ENCODE peak calls at places on chromosome 22, in eight cellular contexts. P, M, B, S, Y, O, E and K are unnamed samples.

GRCh38 chr22:29268511-29269229 is 602 bp downstream of the EWSR1 start:
- DNase-seq in E (peak; percentile 35), B (no peak), S (peak; percentile 65), M (no peak), O (peak; percentile 86), P (peak; percentile 23), Y (peak; percentile 33), K (no peak)

GRCh38 chr22:46467006-46467405 is 70.4 kb downstream of the CELSR1 start:
- DNase-seq in E (no peak), P (no peak), Y (no peak), S (no peak), B (no peak), M (no peak), O (no peak), K (no peak)

GRCh38 chr22:17878970-17879369 is 104.7 kb upstream of the BID start:
- DNase-seq in E (no peak), O (no peak), B (no peak), Y (no peak), S (no peak), M (no peak), P (no peak), K (no peak)

GRCh38 chr22:26367402-26368245 is 61.4 kb upstream of the ASPHD2 start:
- DNase-seq in O (peak; percentile 36), B (peak; percentile 22), P (no peak), S (peak; percentile 63), M (no peak), Y (peak; percentile 53), E (peak; percentile 17), K (peak; percentile 64)

GRCh38 chr22:45164217-45165123 is 745 bp downstream of the NUP50 start:
- DNase-seq in P (no peak), S (no peak), B (peak; percentile 45), M (no peak), Y (peak; percentile 17), O (peak; percentile 52), E (no peak), K (no peak)

GRCh38 chr22:30947821-30948454 is 20.6 kb downstream of the MORC2 start:
- DNase-seq in O (no peak), E (no peak), P (peak; percentile 36), B (no peak), Y (no peak), S (peak; percentile 73), M (no peak), K (no peak)

GRCh38 chr22:23264610-23265388 is 84.5 kb downstream of the BCR start:
- DNase-seq in Y (no peak), S (no peak), P (no peak), O (no peak), B (no peak), M (no peak), E (no peak), K (no peak)

GRCh38 chr22:24187731-24188644 is 6.7 kb downstream of the SUSD2 start:
- DNase-seq in M (no peak), Y (no peak), S (no peak), O (no peak), B (no peak), E (no peak), P (no peak), K (no peak)

GRCh38 chr22:36569999-36570398 is 41.0 kb upstream of the EIF3D start:
- DNase-seq in M (no peak), O (no peak), Y (no peak), P (no peak), E (no peak), S (peak; percentile 29), B (no peak), K (no peak)

GRCh38 chr22:24465566-24465965 is 29.6 kb upstream of the UPB1 start:
- DNase-seq in B (no peak), M (no peak), Y (no peak), P (peak; percentile 58), E (no peak), O (no peak), S (peak; percentile 56), K (no peak)

GRCh38 chr22:42185915-42186439 is 55.4 kb upstream of the CYP2D6 start:
- DNase-seq in P (no peak), B (no peak), S (no peak), M (no peak), E (no peak), Y (no peak), O (no peak), K (no peak)

GRCh38 chr22:17980013-17980510 is 44.3 kb downstream of the MICAL3 start:
- DNase-seq in S (no peak), P (no peak), E (no peak), M (no peak), B (no peak), Y (no peak), O (no peak), K (no peak)

GRCh38 chr22:26464312-26464711 is 19.3 kb downstream of the HPS4 start:
- DNase-seq in Y (no peak), O (peak; percentile 42), S (no peak), P (no peak), B (no peak), E (no peak), M (no peak), K (no peak)

GRCh38 chr22:45574069-45574703 is 71.5 kb downstream of the FBLN1 start:
- DNase-seq in M (no peak), E (no peak), P (no peak), S (no peak), B (no peak), O (no peak), Y (no peak), K (no peak)

GRCh38 chr22:50583294-50583865 is 731 bp upstream of the CHKB start:
- DNase-seq in E (no peak), S (no peak), M (no peak), Y (no peak), B (no peak), O (peak; percentile 20), P (no peak), K (no peak)

GRCh38 chr22:19504900-19505734 is 19.1 kb downstream of the CLDN5 start:
- DNase-seq in Y (no peak), O (no peak), S (no peak), M (no peak), E (no peak), P (no peak), B (no peak), K (peak; percentile 56)

GRCh38 chr22:46457502-46458488 is 79.6 kb downstream of the CELSR1 start:
- DNase-seq in Y (no peak), E (no peak), S (peak; percentile 32), P (no peak), B (no peak), O (no peak), M (no peak), K (no peak)

GRCh38 chr22:26675687-26676273 is 18.4 kb downstream of the MIAT start:
- DNase-seq in S (no peak), P (no peak), M (no peak), O (no peak), E (no peak), B (no peak), Y (no peak), K (no peak)

GRCh38 chr22:44088976-44089570 is 65.0 kb downstream of the PARVB start:
- DNase-seq in M (no peak), S (peak; percentile 69), P (no peak), Y (no peak), B (no peak), E (peak; percentile 52), O (peak; percentile 80), K (no peak)

GRCh38 chr22:38218661-38219331 is 17.0 kb downstream of the MAFF start:
- DNase-seq in E (no peak), Y (peak; percentile 25), O (peak; percentile 81), S (peak; percentile 97), B (peak; percentile 85), M (no peak), P (peak; percentile 91), K (peak; percentile 42)

GRCh38 chr22:48277868-48278581 is 1515.6 kb downstream of the TBC1D22A start:
- DNase-seq in E (peak; percentile 29), Y (no peak), P (no peak), B (peak; percentile 54), S (no peak), O (no peak), M (no peak), K (no peak)

GRCh38 chr22:39559456-39560105 is 11.0 kb upstream of the CACNA1I start:
- DNase-seq in Y (no peak), E (no peak), B (no peak), M (no peak), O (no peak), P (no peak), S (no peak), K (no peak)

GRCh38 chr22:42353883-42354727 is 78.1 kb downstream of the NFAM1 start:
- DNase-seq in S (no peak), Y (no peak), B (no peak), O (no peak), M (no peak), E (no peak), P (no peak), K (no peak)

GRCh38 chr22:31192513-31192912 is 19.6 kb upstream of the LIMK2 start:
- DNase-seq in O (no peak), S (peak; percentile 84), Y (no peak), B (no peak), P (peak; percentile 21), M (no peak), E (no peak), K (no peak)

GRCh38 chr22:49331878-49332277 is 495.8 kb downstream of the BRD1 start:
- DNase-seq in O (no peak), M (no peak), B (no peak), E (no peak), P (no peak), S (no peak), Y (no peak), K (no peak)

GRCh38 chr22:36965716-36966115 is 52.3 kb downstream of the CSF2RB start:
- DNase-seq in O (no peak), Y (no peak), B (no peak), S (no peak), M (no peak), P (no peak), E (no peak), K (no peak)

GRCh38 chr22:27662359-27663030 is 139.1 kb downstream of the MN1 start:
- DNase-seq in B (peak; percentile 46), S (no peak), O (peak; percentile 91), M (no peak), Y (no peak), P (no peak), E (no peak), K (no peak)

GRCh38 chr22:29727248-29727551 is 7.4 kb downstream of the CABP7 start:
- DNase-seq in P (no peak), B (peak; percentile 27), S (peak; percentile 51), O (peak; percentile 68), E (peak; percentile 36), M (no peak), Y (no peak), K (no peak)

GRCh38 chr22:47267531-47268282 is 505.3 kb downstream of the TBC1D22A start:
- DNase-seq in Y (no peak), S (no peak), B (no peak), P (no peak), M (no peak), O (no peak), E (no peak), K (no peak)

GRCh38 chr22:38316340-38317236 is 645 bp downstream of the CSNK1E start:
- DNase-seq in E (peak; percentile 77), O (peak; percentile 84), Y (peak; percentile 50), B (peak; percentile 60), M (no peak), P (no peak), S (peak; percentile 60), K (peak; percentile 51)

GRCh38 chr22:45969414-45969799 is 7.6 kb downstream of the WNT7B start:
- DNase-seq in P (no peak), Y (no peak), B (no peak), S (no peak), M (no peak), O (no peak), E (no peak), K (no peak)

GRCh38 chr22:30823015-30823370 is 128.3 kb downstream of the OSBP2 start:
- DNase-seq in B (no peak), M (no peak), E (no peak), O (no peak), Y (no peak), P (no peak), S (peak; percentile 32), K (no peak)

GRCh38 chr22:29205598-29206371 is at the start of gene EMID1:
- DNase-seq in B (no peak), Y (no peak), E (no peak), M (no peak), S (peak; percentile 9), P (no peak), O (peak; percentile 65), K (no peak)

GRCh38 chr22:30253205-30253852 is 6.8 kb upstream of the LIF start:
- DNase-seq in E (peak; percentile 58), O (peak; percentile 81), M (no peak), Y (no peak), P (no peak), B (peak; percentile 76), S (peak; percentile 66), K (no peak)